ENCODE peak calls at places on chromosomes 13 and 19, in ten cellular contexts. L, R, A, P, X, V, J, H, E and M are unnamed samples.
A peak's percentile ranks its signal among the peaks of the same experiment; 100 is the strongest.

GRCh38 chr19:3576696-3577443 is 4.1 kb downstream of the HMG20B start:
- DNase-seq in L (peak; percentile 94), R (peak; percentile 71), A (no peak), P (peak; percentile 91), X (peak; percentile 70), V (no peak), J (no peak), H (no peak), E (no peak), M (peak; percentile 64)

GRCh38 chr19:28881616-28882015 is 331.3 kb downstream of the UQCRFS1 start:
- DNase-seq in L (no peak), R (no peak), A (no peak), P (no peak), X (no peak), V (no peak), J (no peak), H (no peak), E (no peak), M (no peak)

GRCh38 chr13:62696490-62696889 is 1280.8 kb upstream of the PCDH20 start:
- DNase-seq in L (no peak), R (no peak), A (no peak), P (no peak), X (no peak), V (no peak), J (no peak), H (no peak), E (no peak), M (no peak)

GRCh38 chr19:48633148-48634035 is 3.8 kb downstream of the DBP start:
- DNase-seq in L (no peak), R (no peak), A (no peak), P (no peak), X (no peak), V (no peak), J (no peak), H (no peak), E (no peak), M (no peak)

GRCh38 chr19:35088514-35088913 is 27.1 kb upstream of the FXYD3 start:
- DNase-seq in L (no peak), R (no peak), A (peak; percentile 51), P (no peak), X (peak; percentile 95), V (no peak), J (peak; percentile 69), H (no peak), E (no peak), M (peak; percentile 73)

GRCh38 chr19:11377237-11377636 is 2.8 kb downstream of the SWSAP1 start:
- DNase-seq in L (no peak), R (no peak), A (peak; percentile 46), P (peak; percentile 85), X (peak; percentile 89), V (no peak), J (peak; percentile 82), H (no peak), E (no peak), M (peak; percentile 81)

GRCh38 chr13:58165617-58166016 is 534.1 kb downstream of the PCDH17 start:
- DNase-seq in L (no peak), R (no peak), A (no peak), P (no peak), X (no peak), V (no peak), J (no peak), H (no peak), E (no peak), M (no peak)

GRCh38 chr13:25811506-25811905 is 240.3 kb downstream of the SHISA2 start:
- DNase-seq in L (no peak), R (no peak), A (no peak), P (no peak), X (no peak), V (no peak), J (no peak), H (no peak), E (no peak), M (no peak)

GRCh38 chr13:51805313-51805712 is 1.4 kb upstream of the DHRS12 start:
- DNase-seq in L (no peak), R (no peak), A (no peak), P (no peak), X (no peak), V (no peak), J (no peak), H (no peak), E (no peak), M (no peak)

GRCh38 chr13:51802601-51803000 is 1.4 kb downstream of the DHRS12 start:
- DNase-seq in L (no peak), R (no peak), A (no peak), P (peak; percentile 41), X (no peak), V (no peak), J (no peak), H (no peak), E (no peak), M (no peak)

GRCh38 chr13:51803018-51803417 is 945 bp downstream of the DHRS12 start:
- DNase-seq in L (peak; percentile 37), R (no peak), A (no peak), P (peak; percentile 76), X (no peak), V (no peak), J (no peak), H (no peak), E (no peak), M (no peak)

GRCh38 chr13:51804295-51805172 is 571 bp upstream of the DHRS12 start:
- DNase-seq in L (no peak), R (no peak), A (no peak), P (peak; percentile 75), X (no peak), V (no peak), J (no peak), H (no peak), E (peak; percentile 50), M (no peak)

GRCh38 chr13:51803422-51804294 is at the start of gene DHRS12:
- DNase-seq in L (peak; percentile 85), R (peak; percentile 93), A (peak; percentile 77), P (peak; percentile 97), X (peak; percentile 80), V (no peak), J (peak; percentile 61), H (peak; percentile 96), E (peak; percentile 92), M (peak; percentile 85)
- TF ChIP-seq CTCF in L (no peak), R (peak; percentile 14), A (no peak), P (no peak), X (no peak), V (no peak), J (no peak), H (no peak), E (peak; percentile 33), M (peak; percentile 9)

DNA sequence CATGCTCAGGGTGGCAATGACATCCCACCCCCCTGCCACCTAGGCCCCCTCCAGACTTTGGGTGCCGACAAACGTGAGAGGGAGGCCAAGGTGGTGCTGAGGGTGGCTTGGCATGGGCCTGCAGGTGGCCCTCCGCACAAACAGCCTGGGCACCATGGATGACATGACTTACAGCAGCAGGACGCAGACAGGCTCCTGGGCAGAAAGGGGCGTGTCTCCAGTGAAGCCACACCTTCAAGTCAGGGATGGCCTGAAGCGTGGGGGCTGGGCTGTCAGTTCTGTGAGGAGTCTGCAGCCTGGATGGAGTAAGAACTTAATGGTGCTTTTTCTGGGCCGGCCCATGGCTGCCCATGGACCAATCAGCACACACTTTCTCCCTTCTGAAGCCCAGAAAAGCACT is 25.3 kb downstream of the POMP start:
- DNase-seq in L (peak; percentile 77), R (no peak), A (no peak), P (no peak), X (no peak), V (peak; percentile 42), J (no peak), H (peak; percentile 59), E (no peak), M (no peak)
- H3K4me3 ChIP-seq in L (no peak overlapping the region), R (no peak overlapping the region), A (no peak overlapping the region), P (no peak overlapping the region), X (no peak overlapping the region), V (no peak overlapping the region), J (no peak overlapping the region), H (no peak overlapping the region), E (no peak overlapping the region), M (no peak overlapping the region)

GRCh38 chr13:94716016-94716415 is 3.7 kb upstream of the SOX21 start:
- DNase-seq in L (peak; percentile 53), R (no peak), A (no peak), P (no peak), X (no peak), V (no peak), J (no peak), H (no peak), E (no peak), M (peak; percentile 19)
- TF ChIP-seq CTCF in L (peak; percentile 62), R (no peak), A (peak; percentile 32), P (no peak), X (peak; percentile 20), V (no peak), J (peak; percentile 48), H (no peak), E (no peak), M (peak; percentile 28)

GRCh38 chr19:46412983-46413261 is 442 bp downstream of the CCDC8 start:
- DNase-seq in L (no peak), R (no peak), A (no peak), P (no peak), X (no peak), V (no peak), J (no peak), H (no peak), E (no peak), M (no peak)
- H3K4me3 ChIP-seq in L (peak overlapping the region; percentile 70), R (peak overlapping the region; percentile 56), A (no peak overlapping the region), P (peak overlapping the region; percentile 38), X (peak overlapping the region; percentile 66), V (peak overlapping the region; percentile 35), J (peak overlapping the region; percentile 67), H (peak overlapping the region; percentile 56), E (peak overlapping the region; percentile 24), M (peak overlapping the region; percentile 74)

DNA sequence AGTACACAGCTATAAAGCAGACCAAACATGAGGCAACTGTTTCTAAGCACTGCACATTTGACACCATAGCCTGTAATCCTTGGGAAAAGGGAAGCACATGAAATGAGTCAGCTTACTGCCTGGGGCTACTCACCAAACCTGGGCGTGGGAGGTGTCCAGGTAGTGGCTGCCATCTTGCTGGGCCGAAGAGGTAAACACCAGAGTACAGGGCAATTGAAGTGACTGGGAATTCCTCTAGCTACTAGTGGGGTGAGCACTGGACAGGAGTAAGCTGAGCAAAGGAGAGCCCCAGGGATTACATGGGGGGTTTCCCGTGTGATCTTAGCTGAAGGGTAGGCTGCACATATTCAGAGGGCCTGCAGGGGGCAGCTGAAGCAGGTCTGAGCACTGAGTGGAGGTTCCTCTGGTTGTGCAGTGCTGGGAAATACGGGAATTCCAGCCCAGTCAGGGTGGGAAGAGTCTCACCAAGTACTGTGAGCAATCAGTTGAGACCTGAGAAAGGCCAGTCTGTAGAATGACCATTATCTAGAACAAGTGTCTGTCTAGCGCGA is 140.5 kb downstream of the SLC7A1 start:
- DNase-seq in L (peak; percentile 11), R (no peak), A (peak; percentile 4), P (no peak), X (peak; percentile 37), V (peak; percentile 76), J (no peak), H (no peak), E (no peak), M (peak; percentile 14)
- TF ChIP-seq CTCF in L (peak; percentile 42), R (peak; percentile 48), A (no peak), P (no peak), X (peak; percentile 35), V (peak; percentile 19), J (peak; percentile 74), H (peak; percentile 29), E (no peak), M (peak; percentile 55)